ENCODE peak calls at places on chromosome X, in four cellular contexts. T, Y, U and V are unnamed samples.
A peak's percentile ranks its signal among the peaks of the same experiment; 100 is the strongest.

GRCh38 chrX:74249963-74250362 is 54.0 kb upstream of the ZCCHC13 start:
- DNase-seq in Y (no peak), T (peak; percentile 15), U (no peak), V (no peak)

GRCh38 chrX:7689791-7690412 is 153.1 kb upstream of the VCX start:
- DNase-seq in Y (no peak), T (no peak), U (no peak), V (no peak)

GRCh38 chrX:11557120-11557519 is 108.6 kb downstream of the ARHGAP6 start:
- DNase-seq in T (no peak), Y (no peak), U (no peak), V (no peak)

GRCh38 chrX:48910926-48911406 is 480 bp downstream of the SLC35A2 start:
- DNase-seq in Y (no peak), U (no peak), T (no peak), V (no peak)

GRCh38 chrX:23380581-23380980 is 45.9 kb downstream of the PTCHD1 start:
- DNase-seq in U (no peak), T (no peak), Y (no peak), V (no peak)

GRCh38 chrX:108397627-108398392 is 40.4 kb downstream of the COL4A6 start:
- DNase-seq in U (no peak), Y (no peak), T (peak; percentile 38), V (no peak)

GRCh38 chrX:53438174-53438831 is 4.1 kb upstream of the HSD17B10 start:
- DNase-seq in U (no peak), Y (no peak), T (no peak), V (no peak)

GRCh38 chrX:118226060-118226428 is 109.4 kb upstream of the KLHL13 start:
- DNase-seq in U (peak; percentile 1), Y (no peak), T (peak; percentile 65), V (peak; percentile 18)

GRCh38 chrX:15855562-15856256 is 1.1 kb upstream of the AP1S2 start:
- DNase-seq in T (peak; percentile 14), U (no peak), Y (no peak), V (no peak)

GRCh38 chrX:140918398-140919043 is 83.9 kb upstream of the SPANXB1 start:
- DNase-seq in U (peak; percentile 44), T (peak; percentile 57), Y (no peak), V (peak; percentile 22)

GRCh38 chrX:68732906-68733493 is 85.5 kb downstream of the STARD8 start:
- DNase-seq in T (peak; percentile 12), U (peak; percentile 19), Y (peak; percentile 85), V (peak; percentile 10)

GRCh38 chrX:52426810-52427209 is 58.0 kb downstream of the XAGE2 start:
- DNase-seq in U (no peak), Y (no peak), T (no peak), V (no peak)

GRCh38 chrX:9562851-9563250 is 98.0 kb downstream of the TBL1X start:
- DNase-seq in Y (no peak), T (no peak), U (peak; percentile 63), V (no peak)

GRCh38 chrX:108558217-108558616 is 118.6 kb downstream of the COL4A5 start:
- DNase-seq in T (no peak), U (no peak), Y (no peak), V (no peak)

GRCh38 chrX:84907324-84907946 is 96.2 kb upstream of the APOOL start:
- DNase-seq in Y (no peak), U (no peak), T (peak; percentile 1), V (no peak)

GRCh38 chrX:115650449-115650848 is 89.5 kb downstream of the PLS3 start:
- DNase-seq in T (no peak), U (no peak), Y (no peak), V (no peak)

GRCh38 chrX:54509401-54509800 is 13.4 kb upstream of the FGD1 start:
- DNase-seq in Y (no peak), U (no peak), T (peak; percentile 60), V (peak; percentile 18)

DNA sequence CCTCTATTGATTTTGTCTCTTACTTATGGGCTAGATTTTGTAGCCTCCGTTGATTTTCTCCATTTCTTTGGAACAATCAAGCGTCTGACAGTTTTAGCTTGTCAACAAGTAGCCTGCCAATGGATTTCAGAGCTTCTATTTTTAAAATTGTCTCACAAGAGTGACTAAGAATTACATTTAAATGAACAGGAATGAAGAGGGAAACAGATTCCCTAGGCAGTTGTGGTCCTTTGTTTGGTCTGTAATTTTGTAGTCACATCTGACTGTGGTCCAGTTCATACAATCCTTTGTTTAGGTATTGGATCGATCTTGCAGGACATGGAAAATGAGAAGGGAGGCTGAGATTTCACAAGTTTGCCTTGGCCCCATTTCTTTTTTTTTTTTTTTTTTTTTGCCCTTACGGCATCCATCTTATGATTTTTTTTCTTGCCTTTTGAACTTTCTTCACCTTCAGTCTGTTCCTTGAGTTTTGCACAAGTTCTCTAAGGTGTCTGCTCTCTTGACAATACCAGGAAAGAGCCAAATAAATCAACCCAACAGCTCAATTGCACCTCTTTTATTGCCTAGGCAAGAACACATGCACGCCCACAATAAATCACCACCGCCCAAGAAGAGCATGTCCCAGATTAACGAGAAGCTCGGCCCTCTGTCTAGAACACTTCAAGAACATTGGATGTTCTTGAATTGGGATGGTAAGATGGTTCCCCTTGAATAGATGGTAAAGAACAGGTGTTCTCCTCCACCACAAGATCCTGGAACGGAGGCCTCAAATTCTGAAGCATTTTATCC is 86.4 kb upstream of the EGFL6 start:
- DNase-seq in U (no peak), Y (no peak), T (no peak), V (no peak)
- H3K27ac ChIP-seq in U (no peak overlapping the region), Y (no peak overlapping the region), T (no peak overlapping the region), V (no peak overlapping the region)

GRCh38 chrX:154806837-154807501 is 1.7 kb upstream of the MPP1 start:
- DNase-seq in T (no peak), Y (no peak), U (no peak), V (no peak)

GRCh38 chrX:154804564-154804956 is 725 bp downstream of the MPP1 start:
- DNase-seq in T (no peak), Y (no peak), U (no peak), V (no peak)

GRCh38 chrX:154805696-154806091 is 409 bp upstream of the MPP1 start:
- DNase-seq in Y (no peak), T (no peak), U (no peak), V (no peak)

GRCh38 chrX:154802838-154803410 is 2.4 kb downstream of the MPP1 start:
- DNase-seq in U (no peak), Y (no peak), T (no peak), V (no peak)

GRCh38 chrX:154804957-154805695 is at the start of gene MPP1:
- DNase-seq in U (no peak), Y (peak; percentile 93), T (peak; percentile 81), V (no peak)
- TF ChIP-seq POLR2AphosphoS5 in U (no peak), Y (peak; percentile 82), T (no peak), V (peak; percentile 53)

GRCh38 chrX:37746951-37747350 is 32.9 kb upstream of the CYBB start:
- DNase-seq in T (no peak), Y (no peak), U (no peak), V (no peak)
- H3K27ac ChIP-seq in T (no peak overlapping the region), Y (peak overlapping the region; percentile 58), U (no peak overlapping the region), V (no peak overlapping the region)

GRCh38 chrX:16950423-16950822 is 4.0 kb downstream of the REPS2 start:
- DNase-seq in U (no peak), Y (no peak), T (no peak), V (no peak)

GRCh38 chrX:16946971-16947562 is 609 bp downstream of the REPS2 start:
- DNase-seq in U (no peak), Y (peak; percentile 85), T (no peak), V (no peak)

DNA sequence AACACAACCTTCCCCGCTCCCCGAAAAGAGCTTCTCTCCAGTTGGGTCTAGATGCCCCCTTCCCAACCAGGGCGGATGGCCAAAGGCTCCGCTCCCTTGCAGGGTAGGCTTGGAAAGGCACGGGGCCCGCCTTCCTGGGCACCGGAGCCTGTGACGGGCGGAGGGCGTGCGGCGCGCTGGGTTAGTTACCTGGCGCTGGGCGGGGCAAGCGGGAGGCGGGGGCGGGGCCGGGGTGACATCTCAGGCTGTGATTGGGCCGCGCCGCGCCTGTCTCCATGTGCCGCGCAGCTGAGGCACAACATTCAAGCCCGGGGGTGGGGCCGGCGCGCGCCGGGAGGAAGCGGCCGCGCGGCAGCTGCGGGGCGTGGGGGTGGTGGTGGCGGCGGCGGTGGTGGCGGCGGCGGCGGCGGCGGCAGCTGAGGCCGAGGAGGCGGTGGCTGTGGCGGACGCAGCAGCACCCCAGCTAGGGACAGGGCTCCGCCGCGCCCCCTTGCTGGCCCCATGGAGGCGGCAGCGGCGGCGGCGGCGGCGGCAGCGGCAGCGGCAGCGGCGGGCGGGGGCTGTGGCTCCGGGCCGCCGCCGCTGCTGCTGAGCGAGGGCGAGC is at the start of gene REPS2:
- DNase-seq in T (peak; percentile 56), U (peak; percentile 41), Y (peak; percentile 94), V (no peak)
- TF ChIP-seq POLR2AphosphoS5 in T (no peak), U (no peak), Y (peak; percentile 56), V (no peak)

DNA sequence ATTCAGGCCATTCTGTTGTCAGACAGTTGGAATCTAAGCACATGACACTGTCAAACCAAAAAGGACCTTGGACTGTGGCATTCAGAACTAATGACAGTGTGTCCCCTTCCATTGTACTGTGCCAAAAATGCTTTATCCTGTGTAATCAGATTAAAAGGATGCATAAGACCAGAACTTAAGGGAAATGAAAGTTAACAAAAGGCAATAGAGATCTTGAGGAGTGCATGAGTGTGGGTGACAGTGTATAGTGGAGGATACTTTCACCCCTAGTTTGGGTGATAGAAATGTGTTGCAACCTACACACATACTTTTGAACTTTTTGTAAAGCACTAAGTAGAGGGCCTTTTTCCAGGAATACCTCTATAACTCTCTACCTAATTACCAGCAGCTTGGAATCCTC is 4.5 kb downstream of the CYSLTR1 start:
- DNase-seq in T (no peak), U (no peak), Y (no peak), V (no peak)
- H3K27ac ChIP-seq in T (no peak overlapping the region), U (no peak overlapping the region), Y (peak overlapping the region; percentile 18), V (no peak overlapping the region)

DNA sequence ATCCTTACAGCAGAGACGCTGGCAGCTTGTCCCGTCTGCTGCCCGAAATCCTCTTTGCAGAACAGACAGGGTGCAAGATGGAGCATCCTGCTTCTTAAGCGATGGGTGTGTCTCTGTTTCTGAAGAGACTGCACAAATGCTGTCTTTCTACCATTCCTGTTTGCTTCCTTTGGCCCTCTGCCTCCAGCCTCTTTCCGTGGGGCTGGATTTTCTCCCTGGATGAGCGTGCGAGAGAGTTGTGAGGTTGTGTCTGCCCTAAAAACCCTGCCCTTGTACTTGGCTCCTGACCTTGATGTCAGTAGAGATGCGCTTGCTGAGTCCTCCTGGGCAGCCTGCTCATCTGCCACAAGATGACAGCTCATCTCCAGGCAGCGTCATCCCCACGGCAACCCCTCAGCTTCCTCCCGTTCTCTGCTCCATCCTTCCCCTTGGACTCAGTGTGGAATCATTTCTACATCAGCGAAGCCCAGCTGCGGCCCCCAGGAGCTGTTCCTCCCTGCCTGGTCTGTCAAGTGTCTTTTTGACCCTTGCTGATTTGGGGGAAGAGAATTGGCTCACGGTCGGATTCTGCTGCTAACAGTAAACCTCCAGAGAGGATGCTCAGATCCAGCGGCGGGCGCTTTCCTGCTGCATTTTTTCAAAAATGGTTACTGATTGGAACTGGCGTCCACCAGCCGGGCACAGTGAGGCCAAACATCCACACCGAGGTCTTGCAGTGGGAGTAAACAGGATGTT is 246.2 kb downstream of the ASMT start:
- DNase-seq in T (no peak), U (no peak), Y (no peak), V (no peak)
- TF ChIP-seq POLR2AphosphoS5 in T (no peak), U (no peak), Y (no peak), V (no peak)

GRCh38 chrX:124426824-124427223 is 80.5 kb downstream of the SH2D1A start:
- DNase-seq in T (peak; percentile 57), Y (no peak), U (no peak), V (no peak)
- H3K27ac ChIP-seq in T (peak overlapping the region; percentile 72), Y (no peak overlapping the region), U (no peak overlapping the region), V (no peak overlapping the region)